ENCODE peak calls at places on chromosomes 2 and 18, in four cellular contexts. X is amniotic stem cell; A is left lobe of liver; E is activated CD4-positive, alpha-beta memory T cell treated with anti-CD3 and anti-CD28 coated beads for 36 hours. Q is an unnamed sample.

GRCh38 chr2:240429872-240430491 is 5.5 kb upstream of the GPC1 start:
- DNase-seq in X (no peak), A (peak; percentile 38), E (no peak), Q (peak; percentile 2)

GRCh38 chr2:64145760-64146159 is 1.5 kb upstream of the PELI1 start:
- DNase-seq in X (no peak), A (no peak), E (no peak), Q (no peak)

GRCh38 chr2:18119883-18120282 is 241.4 kb downstream of the KCNS3 start:
- DNase-seq in X (peak; percentile 89), A (peak; percentile 46), E (no peak), Q (no peak)

GRCh38 chr2:240130393-240131195 is 5.5 kb downstream of the COPS9 start:
- DNase-seq in X (no peak), A (no peak), E (peak; percentile 1), Q (no peak)

GRCh38 chr2:73356097-73356496 is 29.5 kb upstream of the ALMS1 start:
- DNase-seq in X (no peak), A (no peak), E (no peak), Q (no peak)

GRCh38 chr2:218964041-218964771 is 4.7 kb downstream of the CDK5R2 start:
- DNase-seq in X (no peak), A (no peak), E (no peak), Q (no peak)

GRCh38 chr2:9974344-9974743 is 22.9 kb downstream of the GRHL1 start:
- DNase-seq in X (no peak), A (peak; percentile 3), E (no peak), Q (no peak)

GRCh38 chr2:99861376-99861760 is 281.0 kb downstream of the AFF3 start:
- DNase-seq in X (no peak), A (no peak), E (no peak), Q (no peak)

GRCh38 chr2:70070557-70071268 is 16.6 kb upstream of the PCBP1 start:
- DNase-seq in X (peak; percentile 58), A (peak; percentile 74), E (peak; percentile 72), Q (peak; percentile 73)

GRCh38 chr2:62306751-62307468 is 111.0 kb downstream of the B3GNT2 start:
- DNase-seq in X (no peak), A (no peak), E (peak; percentile 73), Q (peak; percentile 69)

GRCh38 chr2:85756822-85757435 is 3.1 kb downstream of the ATOH8 start:
- DNase-seq in X (no peak), A (peak; percentile 75), E (no peak), Q (no peak)

GRCh38 chr2:241548451-241548835 is 10.1 kb upstream of the BOK start:
- DNase-seq in X (no peak), A (no peak), E (no peak), Q (no peak)

GRCh38 chr2:215624423-215624829 is 188.6 kb upstream of the FN1 start:
- DNase-seq in X (no peak), A (no peak), E (no peak), Q (no peak)

GRCh38 chr2:62197609-62198236 is 1.8 kb downstream of the B3GNT2 start:
- DNase-seq in X (no peak), A (peak; percentile 62), E (peak; percentile 44), Q (peak; percentile 54)

GRCh38 chr2:58930541-58930940 is 689.4 kb upstream of the FANCL start:
- DNase-seq in X (no peak), A (no peak), E (no peak), Q (no peak)

GRCh38 chr2:234198976-234199375 is 148.5 kb downstream of the SPP2 start:
- DNase-seq in X (no peak), A (no peak), E (no peak), Q (no peak)

GRCh38 chr2:70124983-70125480 is 37.8 kb downstream of the PCBP1 start:
- DNase-seq in X (no peak), A (peak; percentile 69), E (peak; percentile 67), Q (peak; percentile 74)

GRCh38 chr2:205948883-205949282 is 137.1 kb downstream of the INO80D start:
- DNase-seq in X (no peak), A (no peak), E (no peak), Q (no peak)

GRCh38 chr2:150188801-150189200 is 298.7 kb downstream of the RND3 start:
- DNase-seq in X (no peak), A (no peak), E (no peak), Q (no peak)

GRCh38 chr18:54932472-54932871 is 26.8 kb downstream of the CCDC68 start:
- DNase-seq in X (no peak), A (no peak), E (no peak), Q (no peak)

GRCh38 chr2:51505533-51505932 is 473.6 kb upstream of the NRXN1 start:
- DNase-seq in X (no peak), A (peak; percentile 59), E (no peak), Q (no peak)

GRCh38 chr18:55869965-55870585 is 282.1 kb upstream of the TCF4 start:
- DNase-seq in X (no peak), A (no peak), E (no peak), Q (no peak)

GRCh38 chr2:174794851-174795374 is 30.6 kb upstream of the CHRNA1 start:
- DNase-seq in X (no peak), A (no peak), E (peak; percentile 56), Q (peak; percentile 46)

GRCh38 chr2:8750221-8750620 is 68.4 kb downstream of the ID2 start:
- DNase-seq in X (no peak), A (no peak), E (no peak), Q (no peak)

GRCh38 chr2:26922638-26923466 is 47.6 kb upstream of the MAPRE3 start:
- DNase-seq in X (no peak), A (no peak), E (peak; percentile 60), Q (peak; percentile 71)

GRCh38 chr2:141021109-141021508 is 1109.7 kb downstream of the LRP1B start:
- DNase-seq in X (peak; percentile 28), A (no peak), E (no peak), Q (no peak)

GRCh38 chr2:22215517-22215916 is 1091.7 kb downstream of the TDRD15 start:
- DNase-seq in X (no peak), A (no peak), E (no peak), Q (no peak)